ENCODE peak calls at places on chromosomes 16 and 17, in ten cellular contexts. A, U, H, B, C, M, P, S, Q and K are unnamed samples.

GRCh38 chr17:28384281-28385036 is 13.0 kb downstream of the SARM1 start:
- DNase-seq in A (peak; percentile 87), U (no peak), H (no peak), B (no peak), C (no peak), M (no peak), P (peak; percentile 42), S (peak; percentile 47), Q (no peak), K (no peak)

GRCh38 chr17:42898147-42898807 is 2.3 kb upstream of the G6PC1 start:
- DNase-seq in A (no peak), U (no peak), H (no peak), B (no peak), C (no peak), M (no peak), P (no peak), S (no peak), Q (no peak), K (no peak)

GRCh38 chr17:78741644-78742284 is 40.3 kb downstream of the CYTH1 start:
- DNase-seq in A (no peak), U (no peak), H (no peak), B (no peak), C (no peak), M (no peak), P (no peak), S (no peak), Q (no peak), K (no peak)

GRCh38 chr16:11475896-11476630 is 110.7 kb downstream of the LITAF start:
- DNase-seq in A (no peak), U (no peak), H (no peak), B (no peak), C (no peak), M (no peak), P (no peak), S (no peak), Q (no peak), K (no peak)

GRCh38 chr16:2663553-2664521 is 18.5 kb upstream of the KCTD5 start:
- DNase-seq in A (peak; percentile 72), U (no peak), H (peak; percentile 10), B (no peak), C (no peak), M (peak; percentile 60), P (no peak), S (no peak), Q (no peak), K (peak; percentile 31)

GRCh38 chr17:50118076-50118827 is 11.7 kb downstream of the SAMD14 start:
- DNase-seq in A (no peak), U (no peak), H (no peak), B (no peak), C (no peak), M (no peak), P (no peak), S (no peak), Q (no peak), K (no peak)

GRCh38 chr17:1521067-1521466 is 4.7 kb upstream of the INPP5K start:
- DNase-seq in A (no peak), U (no peak), H (no peak), B (no peak), C (no peak), M (no peak), P (no peak), S (no peak), Q (no peak), K (no peak)

GRCh38 chr16:47970291-47970931 is 185.4 kb downstream of the ABCC12 start:
- DNase-seq in A (no peak), U (no peak), H (peak; percentile 60), B (no peak), C (no peak), M (peak; percentile 59), P (no peak), S (no peak), Q (no peak), K (peak; percentile 63)